ENCODE peak calls at places on chromosomes 1 and 21, in six cellular contexts. P, M, N, Y, G and O are unnamed samples.

GRCh38 chr1:208207388-208208131 is 36.6 kb downstream of the PLXNA2 start:
- DNase-seq in M (peak; percentile 63), G (no peak), P (no peak), Y (peak; percentile 99), N (no peak), O (peak; percentile 70)

GRCh38 chr1:213984387-213985180 is 3.2 kb upstream of the PROX1 start:
- DNase-seq in M (no peak), P (no peak), Y (no peak), G (no peak), N (no peak), O (no peak)

GRCh38 chr1:244280221-244280620 is 171.5 kb downstream of the ADSS2 start:
- DNase-seq in M (no peak), P (no peak), Y (peak; percentile 39), N (no peak), G (no peak), O (no peak)

GRCh38 chr1:1390675-1391074 is 8.5 kb downstream of the CCNL2 start:
- DNase-seq in N (no peak), G (no peak), M (no peak), Y (no peak), P (no peak), O (no peak)

GRCh38 chr1:58396150-58396549 is 150.4 kb downstream of the OMA1 start:
- DNase-seq in N (no peak), P (no peak), Y (no peak), M (no peak), G (no peak), O (no peak)

GRCh38 chr1:61392417-61393242 is 310.3 kb downstream of the NFIA start:
- DNase-seq in M (no peak), N (no peak), P (no peak), Y (no peak), G (no peak), O (no peak)

GRCh38 chr1:61852693-61853060 is 110.4 kb downstream of the PATJ start:
- DNase-seq in Y (no peak), M (no peak), G (no peak), N (no peak), P (peak; percentile 3), O (no peak)

GRCh38 chr1:244063498-244063897 is 12.4 kb downstream of the ZBTB18 start:
- DNase-seq in M (no peak), G (no peak), N (no peak), Y (no peak), P (peak; percentile 34), O (no peak)

GRCh38 chr1:29453502-29454240 is 217.3 kb downstream of the PTPRU start:
- DNase-seq in P (no peak), G (no peak), Y (peak; percentile 16), M (no peak), N (no peak), O (peak; percentile 64)

GRCh38 chr21:25956993-25957714 is 213.4 kb downstream of the APP start:
- DNase-seq in Y (peak; percentile 89), P (no peak), G (no peak), N (no peak), M (no peak), O (no peak)

GRCh38 chr1:219365435-219365834 is 191.8 kb downstream of the LYPLAL1 start:
- DNase-seq in Y (no peak), M (no peak), N (no peak), P (no peak), G (no peak), O (no peak)

GRCh38 chr1:41862411-41863221 is 56.1 kb downstream of the HIVEP3 start:
- DNase-seq in N (no peak), P (peak; percentile 60), Y (peak; percentile 98), M (no peak), G (no peak), O (peak; percentile 73)

GRCh38 chr1:54407957-54408700 is 1.9 kb upstream of the SSBP3 start:
- DNase-seq in M (no peak), G (no peak), P (no peak), Y (peak; percentile 90), N (no peak), O (peak; percentile 63)